ENCODE peak calls at places on chromosomes 11 and 22, in nine cellular contexts. J is psoas muscle; S is H1; Z is HCT116; T is CD8-positive, alpha-beta memory T cell; A is H9; X is adrenal gland; P is heart right ventricle; I is hepatocyte. B is an unnamed sample.
A peak's percentile ranks its signal among the peaks of the same experiment; 100 is the strongest.

GRCh38 chr22:32695451-32695891 is 106.0 kb upstream of the TIMP3 start:
- DNase-seq in J (no peak), S (no peak), Z (peak; percentile 21), T (no peak), A (no peak), X (no peak), P (no peak), I (peak; percentile 69), B (no peak)

GRCh38 chr11:118114266-118114665 is 27.5 kb upstream of the SMIM35 start:
- DNase-seq in J (no peak), S (no peak), Z (no peak), T (no peak), A (no peak), X (no peak), P (no peak), I (no peak), B (no peak)

GRCh38 chr22:20957691-20958440 is 9.2 kb upstream of the AIFM3 start:
- DNase-seq in J (no peak), S (peak; percentile 70), Z (no peak), T (no peak), A (peak; percentile 69), X (no peak), P (peak; percentile 45), I (peak; percentile 71), B (peak; percentile 57)

GRCh38 chr11:129163714-129164164 is 28.4 kb downstream of the ARHGAP32 start:
- DNase-seq in J (no peak), S (no peak), Z (no peak), T (no peak), A (no peak), X (no peak), P (no peak), I (no peak), B (no peak)

GRCh38 chr11:70282012-70282411 is 11.5 kb downstream of the PPFIA1 start:
- DNase-seq in J (no peak), S (no peak), Z (no peak), T (no peak), A (no peak), X (no peak), P (no peak), I (no peak), B (no peak)

GRCh38 chr22:38180841-38181452 is 683 bp downstream of the PLA2G6 start:
- DNase-seq in J (peak; percentile 46), S (no peak), Z (no peak), T (peak; percentile 68), A (no peak), X (peak; percentile 65), P (no peak), I (peak; percentile 66), B (peak; percentile 68)

GRCh38 chr11:69245491-69246345 is 48.2 kb upstream of the MYEOV start:
- DNase-seq in J (no peak), S (no peak), Z (no peak), T (no peak), A (peak; percentile 11), X (peak; percentile 4), P (no peak), I (no peak), B (no peak)

GRCh38 chr22:43243275-43243768 is 56.4 kb upstream of the TTLL12 start:
- DNase-seq in J (no peak), S (no peak), Z (no peak), T (no peak), A (no peak), X (no peak), P (no peak), I (no peak), B (no peak)

GRCh38 chr11:57680552-57680874 is 12.6 kb downstream of the ZDHHC5 start:
- DNase-seq in J (no peak), S (no peak), Z (no peak), T (no peak), A (no peak), X (no peak), P (no peak), I (no peak), B (no peak)

GRCh38 chr11:115408036-115408911 is 95.9 kb downstream of the CADM1 start:
- DNase-seq in J (no peak), S (no peak), Z (no peak), T (no peak), A (no peak), X (no peak), P (no peak), I (no peak), B (no peak)

GRCh38 chr11:93041682-93042081 is 72.2 kb downstream of the MTNR1B start:
- DNase-seq in J (no peak), S (no peak), Z (no peak), T (no peak), A (no peak), X (no peak), P (no peak), I (no peak), B (no peak)

GRCh38 chr11:108494182-108494581 is 4.0 kb downstream of the POGLUT3 start:
- DNase-seq in J (no peak), S (no peak), Z (no peak), T (no peak), A (no peak), X (no peak), P (no peak), I (no peak), B (no peak)

GRCh38 chr11:67261635-67261941 is 4.7 kb upstream of the GRK2 start:
- DNase-seq in J (no peak), S (no peak), Z (no peak), T (peak; percentile 46), A (no peak), X (no peak), P (no peak), I (no peak), B (no peak)

GRCh38 chr11:7973011-7973410 is 7.8 kb upstream of the NLRP10 start:
- DNase-seq in J (no peak), S (no peak), Z (no peak), T (no peak), A (no peak), X (no peak), P (no peak), I (no peak), B (no peak)

GRCh38 chr11:6598555-6598954 is 4.9 kb downstream of the RRP8 start:
- DNase-seq in J (no peak), S (no peak), Z (no peak), T (no peak), A (no peak), X (no peak), P (no peak), I (peak; percentile 33), B (no peak)

DNA sequence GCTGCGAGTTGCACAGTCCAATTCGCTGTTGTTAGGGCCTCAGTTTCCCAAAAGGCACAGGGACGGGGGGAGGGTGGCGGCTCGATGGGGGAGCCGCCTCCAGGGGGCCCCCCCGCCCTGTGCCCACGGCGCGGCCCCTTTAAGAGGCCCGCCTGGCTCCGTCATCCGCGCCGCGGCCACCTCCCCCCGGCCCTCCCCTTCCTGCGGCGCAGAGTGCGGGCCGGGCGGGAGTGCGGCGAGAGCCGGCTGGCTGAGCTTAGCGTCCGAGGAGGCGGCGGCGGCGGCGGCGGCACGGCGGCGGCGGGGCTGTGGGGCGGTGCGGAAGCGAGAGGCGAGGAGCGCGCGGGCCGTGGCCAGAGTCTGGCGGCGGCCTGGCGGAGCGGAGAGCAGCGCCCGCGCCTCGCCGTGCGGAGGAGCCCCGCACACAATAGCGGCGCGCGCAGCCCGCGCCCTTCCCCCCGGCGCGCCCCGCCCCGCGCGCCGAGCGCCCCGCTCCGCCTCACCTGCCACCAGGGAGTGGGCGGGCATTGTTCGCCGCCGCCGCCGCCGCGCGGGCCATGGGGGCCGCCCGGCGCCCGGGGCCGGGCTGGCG is at the start of gene BCR:
- DNase-seq in J (peak; percentile 76), S (no peak), Z (peak; percentile 34), T (peak; percentile 73), A (no peak), X (peak; percentile 80), P (peak; percentile 79), I (peak; percentile 90), B (peak; percentile 83)
- H3K4me1 ChIP-seq in J (peaks cover 34% of the 10 kb centered on the region), S (peaks cover 24% of the 10 kb centered on the region), Z (peaks cover 44% of the 10 kb centered on the region), T (peaks cover 70% of the 10 kb centered on the region), A (peaks cover 4% of the 10 kb centered on the region), X (peaks cover 27% of the 10 kb centered on the region), P (peaks cover 40% of the 10 kb centered on the region), I (peaks cover 51% of the 10 kb centered on the region), B (peaks cover 54% of the 10 kb centered on the region)

GRCh38 chr11:35800970-35801953 is 138.7 kb downstream of the TRIM44 start:
- DNase-seq in J (no peak), S (no peak), Z (no peak), T (no peak), A (no peak), X (no peak), P (no peak), I (no peak), B (peak; percentile 72)

GRCh38 chr11:35804446-35805040 is 139.3 kb upstream of the LDLRAD3 start:
- DNase-seq in J (no peak), S (no peak), Z (no peak), T (no peak), A (no peak), X (no peak), P (no peak), I (no peak), B (no peak)

GRCh38 chr11:35802672-35803071 is 140.1 kb downstream of the TRIM44 start:
- DNase-seq in J (no peak), S (no peak), Z (no peak), T (no peak), A (no peak), X (no peak), P (no peak), I (no peak), B (no peak)

GRCh38 chr11:35803115-35803514 is 140.5 kb downstream of the TRIM44 start:
- DNase-seq in J (no peak), S (no peak), Z (no peak), T (no peak), A (no peak), X (no peak), P (no peak), I (no peak), B (no peak)

DNA sequence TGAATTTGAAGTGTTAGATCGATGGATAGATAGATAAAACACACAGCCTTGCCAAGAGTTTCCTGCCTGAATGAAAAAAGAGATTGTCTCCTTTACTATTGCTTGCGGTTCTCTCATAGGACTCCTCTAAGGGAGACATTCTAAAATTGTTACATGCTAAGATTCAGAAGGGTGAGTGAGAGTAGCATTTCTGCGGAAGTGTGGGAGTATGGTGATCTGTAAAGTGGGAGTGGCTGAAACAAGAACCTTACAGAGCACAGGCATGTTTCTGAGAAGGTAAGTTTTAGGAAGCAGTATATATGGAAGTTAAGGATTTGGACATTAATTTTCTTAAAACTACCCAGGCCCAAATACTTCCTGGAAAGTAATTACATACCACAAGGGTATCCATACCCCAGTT is 139.6 kb downstream of the TRIM44 start:
- DNase-seq in J (no peak), S (no peak), Z (no peak), T (no peak), A (no peak), X (no peak), P (no peak), I (no peak), B (no peak)
- H3K4me1 ChIP-seq in J (peaks cover 27% of the 10 kb centered on the region), S (no peaks in the 10 kb centered on the region), Z (peaks cover 13% of the 10 kb centered on the region), T (no peaks in the 10 kb centered on the region), A (no peaks in the 10 kb centered on the region), X (no peaks in the 10 kb centered on the region), P (peaks cover 5% of the 10 kb centered on the region), I (no peaks in the 10 kb centered on the region), B (peaks cover 22% of the 10 kb centered on the region)

GRCh38 chr11:61510980-61511373 is 2.4 kb downstream of the LRRC10B start:
- DNase-seq in J (no peak), S (no peak), Z (no peak), T (no peak), A (no peak), X (no peak), P (no peak), I (no peak), B (no peak)
- H3K4me1 ChIP-seq in J (no peaks in the 10 kb centered on the region), S (peaks cover 31% of the 10 kb centered on the region), Z (peaks cover 30% of the 10 kb centered on the region), T (peaks cover 6% of the 10 kb centered on the region), A (peaks cover 17% of the 10 kb centered on the region), X (peaks cover 8% of the 10 kb centered on the region), P (peaks cover 17% of the 10 kb centered on the region), I (peaks cover 28% of the 10 kb centered on the region), B (peaks cover 15% of the 10 kb centered on the region)

GRCh38 chr11:44570411-44571155 is 5.1 kb downstream of the CD82 start:
- DNase-seq in J (no peak), S (no peak), Z (no peak), T (no peak), A (no peak), X (no peak), P (no peak), I (no peak), B (no peak)
- H3K4me1 ChIP-seq in J (peaks cover 46% of the 10 kb centered on the region), S (peaks cover 5% of the 10 kb centered on the region), Z (peaks cover 32% of the 10 kb centered on the region), T (peaks cover 96% of the 10 kb centered on the region), A (no peaks in the 10 kb centered on the region), X (peaks cover 15% of the 10 kb centered on the region), P (peaks cover 60% of the 10 kb centered on the region), I (peaks cover 20% of the 10 kb centered on the region), B (peaks cover 52% of the 10 kb centered on the region)

B was measured in Karpas-422.